ENCODE peak calls at places on chromosomes 4 and X, in four cellular contexts. S is HepG2, I is K562, J is GM12878. X is an unnamed sample.

GRCh38 chrX:124651031-124651430 is 304.7 kb downstream of the SH2D1A start:
- DNase-seq in S (no peak), I (no peak), J (no peak), X (no peak)

GRCh38 chr4:3759236-3759635 is 6.9 kb upstream of the ADRA2C start:
- DNase-seq in S (no peak), I (no peak), J (no peak), X (no peak)

GRCh38 chr4:2831611-2832308 is 11.9 kb upstream of the ADD1 start:
- DNase-seq in S (no peak), I (no peak), J (no peak), X (no peak)

GRCh38 chrX:75181721-75182120 is 25.6 kb upstream of the ABCB7 start:
- DNase-seq in S (no peak), I (no peak), J (no peak), X (no peak)

GRCh38 chrX:134512566-134512965 is 52.6 kb downstream of the HPRT1 start:
- DNase-seq in S (peak), I (no peak), J (no peak), X (no peak)

GRCh38 chrX:17860179-17860780 is 818 bp downstream of the RAI2 start:
- DNase-seq in S (no peak), I (no peak), J (no peak), X (peak)

GRCh38 chrX:141989802-141990201 is 86.1 kb downstream of the MAGEC1 start:
- DNase-seq in S (no peak), I (no peak), J (no peak), X (no peak)

GRCh38 chr4:15336410-15337184 is 91.2 kb upstream of the C1QTNF7 start:
- DNase-seq in S (no peak), I (no peak), J (no peak), X (no peak)

GRCh38 chr4:3041192-3042142 is 32.9 kb downstream of the HTT-AS start:
- DNase-seq in S (peak), I (no peak), J (no peak), X (no peak)

GRCh38 chr4:26140150-26140898 is 180.5 kb upstream of the RBPJ start:
- DNase-seq in S (no peak), I (no peak), J (no peak), X (no peak)

GRCh38 chr4:120919358-120919757 is 3.2 kb downstream of the PRDM5 start:
- DNase-seq in S (no peak), I (no peak), J (no peak), X (no peak)

GRCh38 chr4:94408549-94409374 is 43.0 kb upstream of the PDLIM5 start:
- DNase-seq in S (peak), I (peak), J (no peak), X (no peak)

GRCh38 chrX:106783716-106784115 is 18.8 kb upstream of the TBC1D8B start:
- DNase-seq in S (no peak), I (no peak), J (no peak), X (no peak)

GRCh38 chr4:101954351-101954750 is 163.8 kb downstream of the BANK1 start:
- DNase-seq in S (no peak), I (no peak), J (no peak), X (no peak)

GRCh38 chrX:9312922-9313867 is 151.7 kb upstream of the TBL1X start:
- DNase-seq in S (peak), I (peak), J (no peak), X (peak)

GRCh38 chr4:139281212-139281611 is 1.2 kb upstream of the MGARP start:
- DNase-seq in S (no peak), I (no peak), J (no peak), X (no peak)

GRCh38 chrX:108736509-108737479 is at the start of gene IRS4:
- DNase-seq in S (peak), I (no peak), J (no peak), X (peak)

GRCh38 chrX:155441097-155441496 is 17.3 kb downstream of the F8A3 start:
- DNase-seq in S (no peak), I (no peak), J (no peak), X (no peak)

GRCh38 chr4:67575232-67575888 is 16.8 kb downstream of the STAP1 start:
- DNase-seq in S (no peak), I (peak), J (peak), X (peak)

GRCh38 chrX:148049441-148049840 is 68.3 kb downstream of the FMR1NB start:
- DNase-seq in S (peak), I (peak), J (no peak), X (peak)

GRCh38 chrX:6383488-6383887 is 151.4 kb downstream of the VCX3A start:
- DNase-seq in S (no peak), I (no peak), J (no peak), X (no peak)

GRCh38 chrX:7110821-7111276 is 36.7 kb upstream of the STS start:
- DNase-seq in S (no peak), I (peak), J (peak), X (no peak)

GRCh38 chr4:108313546-108314339 is 145.0 kb upstream of the LEF1 start:
- DNase-seq in S (no peak), I (no peak), J (no peak), X (no peak)

GRCh38 chr4:64174247-64174882 is 234.9 kb downstream of the TECRL start:
- DNase-seq in S (no peak), I (no peak), J (no peak), X (no peak)

DNA sequence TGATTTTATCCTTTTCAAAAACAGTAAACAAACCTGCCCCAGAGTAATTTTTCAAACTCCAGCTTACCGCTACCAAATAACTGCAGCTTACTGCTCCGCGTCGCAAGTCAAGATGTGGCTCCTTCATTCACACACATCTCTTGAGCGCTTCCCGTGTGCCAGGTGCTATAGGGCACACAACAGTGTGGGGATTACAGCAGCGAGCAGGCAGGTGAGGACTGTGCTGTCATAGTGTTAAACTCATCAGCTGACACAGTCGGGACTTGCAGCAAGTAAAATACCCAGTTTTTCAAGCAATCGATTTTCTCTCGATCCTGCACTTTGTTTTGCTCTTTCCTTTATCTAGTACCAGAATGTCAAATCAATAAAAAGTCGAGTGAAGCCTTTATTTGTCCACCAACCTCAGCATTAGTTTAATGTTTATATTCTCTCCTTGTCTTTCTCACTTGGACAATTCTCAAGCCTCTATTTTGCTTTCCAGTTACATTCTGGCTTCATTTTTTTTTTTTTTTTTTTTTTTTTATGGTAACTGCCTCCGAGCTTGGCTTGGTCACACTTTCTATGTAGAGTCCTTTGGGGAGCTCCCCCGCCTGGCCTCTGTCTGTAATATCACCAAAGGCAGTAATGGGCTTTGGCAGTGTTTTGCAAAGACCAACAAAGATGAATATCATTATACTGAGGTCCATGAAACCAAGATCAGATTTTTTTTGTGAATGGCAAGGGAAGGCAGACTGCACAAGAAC is 8.3 kb upstream of the ASB5 start:
- DNase-seq in S (peak), I (peak), J (no peak), X (peak)
- TF ChIP-seq FOXK2 in S (no peak), I (no peak), J (no peak), X (no peak)

GRCh38 chrX:104187931-104188330 is 21.7 kb downstream of the FAM199X start:
- DNase-seq in S (no peak), I (no peak), J (no peak), X (no peak)
- TF ChIP-seq BHLHE40 in S (no peak), I (no peak), J (no peak), X (no peak)

DNA sequence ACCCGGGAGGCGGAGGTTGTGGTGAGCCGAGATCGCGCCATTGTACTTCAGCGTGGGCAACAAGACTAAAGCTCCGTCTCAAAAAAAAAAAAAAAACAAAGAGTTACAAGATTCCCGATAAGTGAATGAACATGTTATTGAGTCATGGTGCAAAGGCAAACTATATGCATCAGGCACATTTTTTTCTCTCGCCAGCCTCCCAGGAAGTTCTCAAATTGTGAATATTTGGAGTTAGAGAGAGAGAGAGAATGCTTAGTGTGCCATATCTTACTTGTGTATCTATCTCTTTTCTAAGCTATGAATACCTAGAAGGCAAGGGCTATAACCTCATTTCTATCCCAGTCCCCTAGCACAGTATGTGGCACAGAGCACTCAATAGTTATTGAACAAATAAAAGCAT is 400.8 kb downstream of the RPA4 start:
- DNase-seq in S (no peak), I (no peak), J (no peak), X (no peak)
- TF ChIP-seq FOXK2 in S (no peak), I (no peak), J (no peak), X (no peak)

DNA sequence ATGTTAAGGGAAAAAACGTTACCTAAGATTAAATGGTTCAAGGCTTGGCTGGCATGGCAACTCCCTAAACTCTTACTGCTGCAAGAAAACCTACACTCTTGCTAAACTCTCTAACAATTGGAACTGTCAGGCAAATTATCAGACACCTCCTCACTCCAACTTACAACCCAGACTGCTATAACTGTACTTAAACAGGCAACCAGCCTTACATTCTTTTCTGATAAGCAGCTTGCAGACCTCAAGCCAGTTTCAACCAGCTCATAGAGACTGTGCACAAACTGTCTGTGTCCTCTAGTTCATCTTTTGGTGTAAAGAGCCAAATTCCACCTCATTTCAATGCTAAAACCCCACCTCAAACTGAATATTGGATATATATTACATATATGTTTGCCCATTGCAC is 504.9 kb downstream of the UBE2NL start:
- DNase-seq in S (no peak), I (no peak), J (no peak), X (no peak)
- TF ChIP-seq BHLHE40 in S (no peak), I (no peak), J (no peak), X (no peak)

DNA sequence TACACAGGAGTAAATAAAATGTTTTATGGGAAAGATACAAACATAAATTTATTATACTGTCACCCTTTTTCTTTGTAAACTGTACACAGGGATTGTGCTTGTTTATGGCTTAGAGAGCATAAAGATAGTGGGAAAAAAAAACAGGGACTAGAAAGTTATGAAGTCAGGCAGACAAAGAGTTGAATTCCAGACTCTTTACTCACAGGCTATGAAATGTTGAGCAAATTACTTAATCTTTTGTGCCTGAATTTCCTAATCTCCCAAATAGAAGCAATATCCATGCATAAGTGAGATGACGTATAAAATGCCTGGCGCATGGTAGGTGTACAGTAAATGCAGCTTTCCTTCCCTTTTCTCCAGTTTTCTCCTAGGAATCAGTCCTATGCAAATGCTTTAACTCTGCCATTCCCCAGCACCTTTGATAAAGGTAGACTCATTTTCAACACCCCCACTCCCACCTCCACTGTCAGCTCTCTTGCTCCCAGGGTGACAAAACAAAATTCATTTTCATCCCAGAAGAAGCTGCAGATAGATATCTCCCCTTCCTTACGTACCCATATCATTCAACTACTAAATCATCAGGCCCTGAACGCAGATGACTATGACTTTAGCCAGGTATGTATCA is 44.5 kb upstream of the BTC start:
- DNase-seq in S (no peak), I (no peak), J (no peak), X (no peak)
- TF ChIP-seq FOXK2 in S (no peak), I (no peak), J (no peak), X (no peak)

GRCh38 chr4:62324215-62324614 is 1124.1 kb downstream of the ADGRL3 start:
- DNase-seq in S (no peak), I (no peak), J (no peak), X (no peak)

DNA sequence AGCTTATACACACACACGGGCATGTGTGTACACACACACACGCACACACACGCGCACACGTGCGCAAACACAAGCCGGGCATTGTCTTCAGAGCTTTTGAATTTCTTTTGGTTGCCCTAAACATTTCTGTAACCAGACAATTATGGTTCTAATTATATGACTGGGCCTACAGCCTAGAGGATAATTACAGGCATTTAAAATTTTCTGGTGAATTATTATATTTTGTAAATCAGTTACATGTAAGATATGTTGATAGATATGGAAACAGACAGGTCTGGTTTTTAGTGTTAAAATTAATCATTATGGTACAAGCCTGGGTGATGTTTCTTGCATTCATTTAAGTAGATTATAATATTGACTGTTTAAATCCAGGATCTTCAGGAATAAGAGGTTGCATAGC is 1120.5 kb downstream of the ADGRL3 start:
- DNase-seq in S (no peak), I (no peak), J (no peak), X (no peak)
- TF ChIP-seq BHLHE40 in S (no peak), I (no peak), J (no peak), X (no peak)

X was measured in HEK293T.